ENCODE peak calls at places on chromosomes 12 and 14, in eight cellular contexts. One of them, this sample, is unnamed.

GRCh38 chr14:53152627-53152908 is 555 bp downstream of the DDHD1 start:
- DNase-seq in neural progenitor cell: no peak
- DNase-seq in spleen: no peak
- DNase-seq in RPMI8226: no peak
- DNase-seq in H1: no peak
- DNase-seq in HEK293T: no peak
- DNase-seq in M059J: no peak
- DNase-seq in endothelial cell: no peak
- DNase-seq in this sample: peak

GRCh38 chr12:79776111-79776510 is 85.3 kb upstream of the PAWR start:
- DNase-seq in neural progenitor cell: no peak
- DNase-seq in spleen: no peak
- DNase-seq in RPMI8226: no peak
- DNase-seq in H1: no peak
- DNase-seq in HEK293T: no peak
- DNase-seq in M059J: peak
- DNase-seq in endothelial cell: no peak
- DNase-seq in this sample: no peak

GRCh38 chr12:124381454-124382207 is 86.7 kb downstream of the RFLNA start:
- DNase-seq in neural progenitor cell: no peak
- DNase-seq in spleen: peak
- DNase-seq in RPMI8226: no peak
- DNase-seq in H1: no peak
- DNase-seq in HEK293T: no peak
- DNase-seq in M059J: peak
- DNase-seq in endothelial cell: no peak
- DNase-seq in this sample: no peak

GRCh38 chr12:58349161-58349560 is 407.8 kb downstream of the ATP23 start:
- DNase-seq in neural progenitor cell: no peak
- DNase-seq in spleen: no peak
- DNase-seq in RPMI8226: no peak
- DNase-seq in H1: no peak
- DNase-seq in HEK293T: no peak
- DNase-seq in M059J: no peak
- DNase-seq in endothelial cell: no peak
- DNase-seq in this sample: no peak

GRCh38 chr14:32934891-32935633 is 3.6 kb upstream of the NPAS3 start:
- DNase-seq in neural progenitor cell: peak
- DNase-seq in spleen: no peak
- DNase-seq in RPMI8226: no peak
- DNase-seq in H1: no peak
- DNase-seq in HEK293T: peak
- DNase-seq in M059J: peak
- DNase-seq in endothelial cell: peak
- DNase-seq in this sample: no peak

GRCh38 chr14:23601845-23602180 is 23.2 kb upstream of the JPH4 start:
- DNase-seq in neural progenitor cell: no peak
- DNase-seq in spleen: no peak
- DNase-seq in RPMI8226: no peak
- DNase-seq in H1: no peak
- DNase-seq in HEK293T: no peak
- DNase-seq in M059J: peak
- DNase-seq in endothelial cell: no peak
- DNase-seq in this sample: no peak

GRCh38 chr12:95766356-95767019 is 24.1 kb downstream of the NTN4 start:
- DNase-seq in neural progenitor cell: no peak
- DNase-seq in spleen: no peak
- DNase-seq in RPMI8226: no peak
- DNase-seq in H1: no peak
- DNase-seq in HEK293T: no peak
- DNase-seq in M059J: no peak
- DNase-seq in endothelial cell: no peak
- DNase-seq in this sample: no peak

GRCh38 chr12:121391619-121392324 is 8.1 kb upstream of the RNF34 start:
- DNase-seq in neural progenitor cell: no peak
- DNase-seq in spleen: no peak
- DNase-seq in RPMI8226: peak
- DNase-seq in H1: no peak
- DNase-seq in HEK293T: no peak
- DNase-seq in M059J: peak
- DNase-seq in endothelial cell: no peak
- DNase-seq in this sample: no peak

GRCh38 chr12:19437996-19438395 is 1.3 kb upstream of the AEBP2 start:
- DNase-seq in neural progenitor cell: peak
- DNase-seq in spleen: no peak
- DNase-seq in RPMI8226: no peak
- DNase-seq in H1: peak
- DNase-seq in HEK293T: no peak
- DNase-seq in M059J: no peak
- DNase-seq in endothelial cell: no peak
- DNase-seq in this sample: peak

GRCh38 chr12:96047151-96047620 is 11.8 kb upstream of the LTA4H start:
- DNase-seq in neural progenitor cell: no peak
- DNase-seq in spleen: no peak
- DNase-seq in RPMI8226: no peak
- DNase-seq in H1: no peak
- DNase-seq in HEK293T: no peak
- DNase-seq in M059J: no peak
- DNase-seq in endothelial cell: no peak
- DNase-seq in this sample: no peak

GRCh38 chr12:46470039-46470627 is 97.6 kb upstream of the SLC38A2 start:
- DNase-seq in neural progenitor cell: no peak
- DNase-seq in spleen: no peak
- DNase-seq in RPMI8226: no peak
- DNase-seq in H1: no peak
- DNase-seq in HEK293T: no peak
- DNase-seq in M059J: no peak
- DNase-seq in endothelial cell: no peak
- DNase-seq in this sample: no peak

GRCh38 chr14:50045039-50045711 is 71.2 kb downstream of the VCPKMT start:
- DNase-seq in neural progenitor cell: no peak
- DNase-seq in spleen: peak
- DNase-seq in RPMI8226: peak
- DNase-seq in H1: no peak
- DNase-seq in HEK293T: no peak
- DNase-seq in M059J: peak
- DNase-seq in endothelial cell: no peak
- DNase-seq in this sample: no peak

GRCh38 chr12:13103391-13104033 is at the start of gene GSG1:
- DNase-seq in neural progenitor cell: no peak
- DNase-seq in spleen: no peak
- DNase-seq in RPMI8226: no peak
- DNase-seq in H1: no peak
- DNase-seq in HEK293T: no peak
- DNase-seq in M059J: peak
- DNase-seq in endothelial cell: no peak
- DNase-seq in this sample: no peak

GRCh38 chr12:95605087-95605486 is 53.8 kb upstream of the USP44 start:
- DNase-seq in neural progenitor cell: no peak
- DNase-seq in spleen: no peak
- DNase-seq in RPMI8226: no peak
- DNase-seq in H1: no peak
- DNase-seq in HEK293T: no peak
- DNase-seq in M059J: peak
- DNase-seq in endothelial cell: no peak
- DNase-seq in this sample: no peak

GRCh38 chr12:8057839-8058238 is 8.3 kb downstream of the C3AR1 start:
- DNase-seq in neural progenitor cell: no peak
- DNase-seq in spleen: no peak
- DNase-seq in RPMI8226: no peak
- DNase-seq in H1: no peak
- DNase-seq in HEK293T: no peak
- DNase-seq in M059J: peak
- DNase-seq in endothelial cell: no peak
- DNase-seq in this sample: no peak

GRCh38 chr12:12072064-12072760 is 1.5 kb downstream of the BCL2L14 start:
- DNase-seq in neural progenitor cell: no peak
- DNase-seq in spleen: peak
- DNase-seq in RPMI8226: no peak
- DNase-seq in H1: no peak
- DNase-seq in HEK293T: no peak
- DNase-seq in M059J: no peak
- DNase-seq in endothelial cell: no peak
- DNase-seq in this sample: no peak

GRCh38 chr12:93883436-93884154 is 206.4 kb downstream of the CRADD start:
- DNase-seq in neural progenitor cell: no peak
- DNase-seq in spleen: no peak
- DNase-seq in RPMI8226: no peak
- DNase-seq in H1: no peak
- DNase-seq in HEK293T: no peak
- DNase-seq in M059J: peak
- DNase-seq in endothelial cell: no peak
- DNase-seq in this sample: no peak

GRCh38 chr14:103846569-103847438 is 571 bp downstream of the PPP1R13B start:
- DNase-seq in neural progenitor cell: peak
- DNase-seq in spleen: peak
- DNase-seq in RPMI8226: peak
- DNase-seq in H1: no peak
- DNase-seq in HEK293T: peak
- DNase-seq in M059J: peak
- DNase-seq in endothelial cell: peak
- DNase-seq in this sample: no peak

GRCh38 chr14:79836577-79836976 is 374.7 kb downstream of the DIO2 start:
- DNase-seq in neural progenitor cell: no peak
- DNase-seq in spleen: no peak
- DNase-seq in RPMI8226: no peak
- DNase-seq in H1: no peak
- DNase-seq in HEK293T: no peak
- DNase-seq in M059J: no peak
- DNase-seq in endothelial cell: no peak
- DNase-seq in this sample: no peak

GRCh38 chr12:82425241-82425640 is 66.9 kb downstream of the METTL25 start:
- DNase-seq in neural progenitor cell: no peak
- DNase-seq in spleen: no peak
- DNase-seq in RPMI8226: no peak
- DNase-seq in H1: no peak
- DNase-seq in HEK293T: no peak
- DNase-seq in M059J: peak
- DNase-seq in endothelial cell: no peak
- DNase-seq in this sample: no peak

GRCh38 chr12:90828621-90829020 is 126.4 kb downstream of the CCER1 start:
- DNase-seq in neural progenitor cell: no peak
- DNase-seq in spleen: no peak
- DNase-seq in RPMI8226: no peak
- DNase-seq in H1: no peak
- DNase-seq in HEK293T: no peak
- DNase-seq in M059J: no peak
- DNase-seq in endothelial cell: no peak
- DNase-seq in this sample: no peak

GRCh38 chr12:61993734-61994345 is 266.4 kb upstream of the USP15 start:
- DNase-seq in neural progenitor cell: peak
- DNase-seq in spleen: no peak
- DNase-seq in RPMI8226: peak
- DNase-seq in H1: no peak
- DNase-seq in HEK293T: peak
- DNase-seq in M059J: peak
- DNase-seq in endothelial cell: peak
- DNase-seq in this sample: peak

GRCh38 chr14:67526676-67527459 is 6.2 kb upstream of the PLEKHH1 start:
- DNase-seq in neural progenitor cell: peak
- DNase-seq in spleen: no peak
- DNase-seq in RPMI8226: peak
- DNase-seq in H1: no peak
- DNase-seq in HEK293T: peak
- DNase-seq in M059J: peak
- DNase-seq in endothelial cell: peak
- DNase-seq in this sample: no peak

GRCh38 chr14:31879661-31880348 is 197.3 kb upstream of the ARHGAP5 start:
- DNase-seq in neural progenitor cell: no peak
- DNase-seq in spleen: no peak
- DNase-seq in RPMI8226: no peak
- DNase-seq in H1: no peak
- DNase-seq in HEK293T: no peak
- DNase-seq in M059J: no peak
- DNase-seq in endothelial cell: no peak
- DNase-seq in this sample: no peak